ENCODE peak calls at places on chromosomes 13 and 19, in five cellular contexts. W is fibroblast of lung, D is T-helper 1 cell, T is PC-9, K is H7. R is an unnamed sample.

GRCh38 chr19:10751109-10751972 is 33.5 kb downstream of the DNM2 start:
- DNase-seq in W (no peak), D (no peak), T (no peak), K (no peak), R (no peak)

GRCh38 chr19:30861896-30862295 is 487.3 kb downstream of the TSHZ3 start:
- DNase-seq in W (no peak), D (no peak), T (no peak), K (no peak), R (no peak)

GRCh38 chr19:16040642-16041041 is 35.7 kb upstream of the TPM4 start:
- DNase-seq in W (no peak), D (no peak), T (no peak), K (no peak), R (no peak)

GRCh38 chr19:29287061-29287460 is 74.1 kb upstream of the UQCRFS1 start:
- DNase-seq in W (no peak), D (no peak), T (no peak), K (no peak), R (no peak)

GRCh38 chr19:12994701-12995595 is at the start of gene NFIX:
- DNase-seq in W (peak; percentile 60), D (peak; percentile 39), T (peak; percentile 54), K (no peak), R (peak; percentile 74)

GRCh38 chr13:28820099-28821051 is at the start of gene MTUS2:
- DNase-seq in W (no peak), D (no peak), T (no peak), K (peak; percentile 80), R (peak; percentile 39)

GRCh38 chr13:47463726-47464125 is 537.3 kb downstream of the SUCLA2 start:
- DNase-seq in W (peak; percentile 72), D (no peak), T (no peak), K (no peak), R (no peak)

GRCh38 chr19:29680447-29680846 is 15.2 kb downstream of the PLEKHF1 start:
- DNase-seq in W (no peak), D (peak; percentile 77), T (no peak), K (peak; percentile 50), R (peak; percentile 83)

GRCh38 chr19:7145494-7145893 is 76.0 kb downstream of the ZNF557 start:
- DNase-seq in W (no peak), D (no peak), T (no peak), K (no peak), R (no peak)

GRCh38 chr13:68676513-68677115 is 1431.0 kb upstream of the ATXN8OS start:
- DNase-seq in W (peak; percentile 2), D (no peak), T (no peak), K (no peak), R (no peak)

GRCh38 chr13:83065136-83065535 is 817.1 kb downstream of the SLITRK1 start:
- DNase-seq in W (peak; percentile 86), D (no peak), T (no peak), K (no peak), R (no peak)

GRCh38 chr13:104106705-104107393 is 1040.6 kb upstream of the SLC10A2 start:
- DNase-seq in W (peak; percentile 75), D (no peak), T (peak; percentile 27), K (no peak), R (no peak)

GRCh38 chr19:2223959-2224358 is 12.2 kb downstream of the PLEKHJ1 start:
- DNase-seq in W (no peak), D (no peak), T (no peak), K (no peak), R (no peak)

GRCh38 chr13:94673841-94674240 is 38.5 kb downstream of the SOX21 start:
- DNase-seq in W (no peak), D (no peak), T (no peak), K (peak; percentile 32), R (no peak)

GRCh38 chr19:18126097-18126496 is 26.9 kb upstream of the PIK3R2 start:
- DNase-seq in W (no peak), D (no peak), T (no peak), K (no peak), R (no peak)

GRCh38 chr13:40273173-40274000 is 393.1 kb downstream of the FOXO1 start:
- DNase-seq in W (no peak), D (no peak), T (no peak), K (no peak), R (no peak)

GRCh38 chr19:14440049-14440448 is 6.9 kb downstream of the PKN1 start:
- DNase-seq in W (no peak), D (peak; percentile 64), T (no peak), K (no peak), R (peak; percentile 83)

GRCh38 chr13:57375876-57376275 is 208.9 kb downstream of the PRR20E start:
- DNase-seq in W (no peak), D (no peak), T (no peak), K (no peak), R (no peak)

GRCh38 chr19:4068058-4068966 is 1.6 kb upstream of the ZBTB7A start:
- DNase-seq in W (no peak), D (no peak), T (no peak), K (peak; percentile 61), R (no peak)

GRCh38 chr19:9700229-9700981 is 25.5 kb upstream of the ZNF562 start:
- DNase-seq in W (no peak), D (no peak), T (no peak), K (no peak), R (no peak)

GRCh38 chr13:98083936-98084335 is 59.0 kb upstream of the FARP1 start:
- DNase-seq in W (no peak), D (no peak), T (no peak), K (no peak), R (no peak)

GRCh38 chr13:94154362-94154761 is 325.1 kb downstream of the DCT start:
- DNase-seq in W (peak; percentile 73), D (no peak), T (no peak), K (peak; percentile 6), R (no peak)

GRCh38 chr13:110319774-110320509 is 12.9 kb downstream of the COL4A2 start:
- DNase-seq in W (peak; percentile 95), D (no peak), T (peak; percentile 89), K (peak; percentile 55), R (peak; percentile 30)

GRCh38 chr13:30739646-30740642 is 4.6 kb downstream of the ALOX5AP start:
- DNase-seq in W (peak; percentile 99), D (peak; percentile 39), T (peak; percentile 15), K (no peak), R (peak; percentile 68)

GRCh38 chr19:2181618-2181997 is 17.9 kb downstream of the DOT1L start:
- DNase-seq in W (no peak), D (no peak), T (no peak), K (no peak), R (no peak)

GRCh38 chr13:99960663-99961440 is 10.7 kb downstream of the ZIC5 start:
- DNase-seq in W (no peak), D (no peak), T (no peak), K (peak; percentile 59), R (no peak)

GRCh38 chr19:17741456-17741855 is 9.8 kb upstream of the FCHO1 start:
- DNase-seq in W (no peak), D (no peak), T (no peak), K (no peak), R (no peak)

GRCh38 chr19:1284293-1284978 is 1.2 kb upstream of the EFNA2 start:
- DNase-seq in W (no peak), D (no peak), T (no peak), K (no peak), R (no peak)

GRCh38 chr13:50309872-50310594 is 294.8 kb downstream of the KCNRG start:
- DNase-seq in W (peak; percentile 29), D (no peak), T (no peak), K (peak; percentile 7), R (no peak)

GRCh38 chr13:50378513-50378970 is 363.3 kb downstream of the KCNRG start:
- DNase-seq in W (no peak), D (no peak), T (no peak), K (no peak), R (no peak)

GRCh38 chr19:55113570-55114039 is 3.8 kb downstream of the PPP1R12C start:
- DNase-seq in W (peak; percentile 83), D (no peak), T (no peak), K (peak; percentile 92), R (no peak)

GRCh38 chr13:110044521-110045200 is 258.3 kb upstream of the IRS2 start:
- DNase-seq in W (peak; percentile 63), D (no peak), T (no peak), K (no peak), R (no peak)

GRCh38 chr19:35155441-35155840 is 906 bp downstream of the FXYD5 start:
- DNase-seq in W (no peak), D (no peak), T (no peak), K (no peak), R (peak; percentile 53)

GRCh38 chr19:21812448-21812847 is 23.5 kb downstream of the ZNF43 start:
- DNase-seq in W (no peak), D (no peak), T (no peak), K (no peak), R (no peak)

GRCh38 chr13:78032132-78032531 is 113.5 kb upstream of the EDNRB start:
- DNase-seq in W (no peak), D (no peak), T (no peak), K (no peak), R (no peak)

GRCh38 chr13:52651880-52652169 is 811 bp upstream of the SUGT1 start:
- DNase-seq in W (no peak), D (no peak), T (no peak), K (no peak), R (no peak)

GRCh38 chr19:4099054-4099764 is 24.7 kb downstream of the MAP2K2 start:
- DNase-seq in W (no peak), D (no peak), T (no peak), K (no peak), R (no peak)